ENCODE peak calls at places on chromosomes 12 and 14, in six cellular contexts. V, Z, W, N, D and Y are unnamed samples.

GRCh38 chr12:68264864-68265256 is 11.5 kb upstream of the IL22 start:
- DNase-seq in Z (peak), D (no peak), N (no peak), V (no peak), W (peak), Y (no peak)

GRCh38 chr14:60220917-60221316 is 28.1 kb upstream of the PPM1A start:
- DNase-seq in D (peak), W (no peak), Z (no peak), V (peak), N (no peak), Y (no peak)

GRCh38 chr14:96987771-96988170 is 190.6 kb downstream of the VRK1 start:
- DNase-seq in N (no peak), D (no peak), V (no peak), W (no peak), Z (no peak), Y (no peak)

GRCh38 chr14:39739796-39740195 is 307.6 kb upstream of the FBXO33 start:
- DNase-seq in N (no peak), V (no peak), Z (no peak), D (no peak), W (no peak), Y (no peak)

GRCh38 chr12:20101046-20101445 is 267.3 kb upstream of the PDE3A start:
- DNase-seq in V (no peak), N (no peak), W (no peak), Z (no peak), D (no peak), Y (no peak)

GRCh38 chr12:110619534-110619953 is 5.6 kb downstream of the TCTN1 start:
- DNase-seq in W (no peak), Z (no peak), D (no peak), N (no peak), V (no peak), Y (no peak)

GRCh38 chr12:55937956-55938355 is 7.0 kb downstream of the DGKA start:
- DNase-seq in D (peak), N (no peak), W (no peak), V (no peak), Z (no peak), Y (no peak)

GRCh38 chr14:51087024-51087423 is 7.9 kb downstream of the TRIM9 start:
- DNase-seq in Z (no peak), D (peak), V (peak), N (no peak), W (no peak), Y (no peak)

GRCh38 chr14:54893151-54893760 is 9.4 kb downstream of the GCH1 start:
- DNase-seq in Z (peak), N (peak), D (peak), W (peak), V (peak), Y (no peak)

GRCh38 chr14:43894534-43894933 is 612.5 kb downstream of the FSCB start:
- DNase-seq in V (peak), W (no peak), Z (no peak), N (no peak), D (peak), Y (no peak)

GRCh38 chr14:92945959-92946846 is 23.3 kb downstream of the CHGA start:
- DNase-seq in Z (peak), W (peak), D (no peak), V (no peak), N (no peak), Y (no peak)

GRCh38 chr14:35121026-35121886 is 534 bp downstream of the PPP2R3C start:
- DNase-seq in Z (peak), N (no peak), V (no peak), W (no peak), D (no peak), Y (peak)

GRCh38 chr12:14960548-14961465 is 594 bp downstream of the ARHGDIB start:
- DNase-seq in V (peak), D (no peak), W (no peak), Z (no peak), N (no peak), Y (no peak)

GRCh38 chr12:16277585-16277984 is at the start of gene SLC15A5:
- DNase-seq in W (no peak), N (no peak), D (no peak), Z (no peak), V (no peak), Y (no peak)

GRCh38 chr12:38903596-38903995 is 1.8 kb downstream of the CPNE8 start:
- DNase-seq in N (no peak), V (no peak), D (peak), W (no peak), Z (no peak), Y (no peak)

GRCh38 chr14:49950275-49951250 is 57.7 kb downstream of the ARF6 start:
- DNase-seq in D (no peak), V (no peak), W (no peak), Z (no peak), N (no peak), Y (no peak)

GRCh38 chr12:41193321-41193720 is 5.2 kb downstream of the PDZRN4 start:
- DNase-seq in D (no peak), N (no peak), V (no peak), W (no peak), Z (no peak), Y (no peak)

GRCh38 chr14:104094056-104094708 is 8.7 kb downstream of the ASPG start:
- DNase-seq in W (no peak), N (no peak), V (peak), D (peak), Z (no peak), Y (no peak)

GRCh38 chr12:42812086-42812485 is 222.5 kb upstream of the PRICKLE1 start:
- DNase-seq in Z (no peak), N (no peak), D (no peak), W (no peak), V (no peak), Y (no peak)

GRCh38 chr14:73287071-73287470 is 49.8 kb downstream of the PAPLN start:
- DNase-seq in D (no peak), N (no peak), W (no peak), V (peak), Z (no peak), Y (no peak)

GRCh38 chr14:24818054-24818822 is 184.2 kb upstream of the GZMB start:
- DNase-seq in D (no peak), V (no peak), Z (no peak), N (no peak), W (no peak), Y (no peak)

GRCh38 chr14:99389171-99389826 is 91.4 kb downstream of the SETD3 start:
- DNase-seq in W (peak), Z (no peak), V (peak), D (peak), N (no peak), Y (no peak)

GRCh38 chr12:130948136-130948535 is 5.6 kb upstream of the ADGRD1 start:
- DNase-seq in N (peak), D (peak), V (peak), Z (no peak), W (no peak), Y (no peak)

GRCh38 chr12:13250416-13250815 is 53.9 kb downstream of the EMP1 start:
- DNase-seq in D (no peak), W (peak), Z (peak), N (no peak), V (no peak), Y (no peak)

GRCh38 chr12:67705394-67706370 is 57.1 kb downstream of the DYRK2 start:
- DNase-seq in V (no peak), D (no peak), W (peak), N (no peak), Z (peak), Y (no peak)

GRCh38 chr12:4979737-4980136 is 63.9 kb upstream of the KCNA5 start:
- DNase-seq in D (no peak), V (no peak), Z (no peak), N (no peak), W (no peak), Y (no peak)

GRCh38 chr12:68237523-68238070 is 12.0 kb upstream of the IL26 start:
- DNase-seq in N (no peak), Z (no peak), V (no peak), W (peak), D (no peak), Y (no peak)

GRCh38 chr14:104656014-104656714 is 33.3 kb upstream of the INF2 start:
- DNase-seq in W (no peak), N (peak), Z (no peak), D (no peak), V (no peak), Y (no peak)

GRCh38 chr14:32940066-32940651 is 1.5 kb downstream of the NPAS3 start:
- DNase-seq in W (no peak), N (no peak), V (peak), Z (no peak), D (no peak), Y (no peak)

GRCh38 chr12:26271889-26272492 is 76.6 kb downstream of the SSPN start:
- DNase-seq in W (peak), D (no peak), N (no peak), V (no peak), Z (peak), Y (no peak)

GRCh38 chr12:86660488-86661171 is 404.4 kb upstream of the MGAT4C start:
- DNase-seq in W (no peak), V (no peak), D (peak), Z (peak), N (no peak), Y (no peak)

GRCh38 chr14:106790189-106791036 is 1264.0 kb downstream of the TMEM121 start:
- DNase-seq in Z (no peak), V (peak), D (peak), N (peak), W (no peak), Y (peak)

GRCh38 chr14:100982356-100982755 is 78.8 kb upstream of the RTL1 start:
- DNase-seq in N (no peak), Z (no peak), V (no peak), W (no peak), D (peak), Y (no peak)

GRCh38 chr14:104865631-104866441 is 768 bp downstream of the CEP170B start:
- DNase-seq in N (no peak), W (peak), D (peak), V (peak), Z (peak), Y (peak)

GRCh38 chr12:46964496-46965098 is 114.8 kb upstream of the PCED1B start:
- DNase-seq in D (peak), V (peak), N (no peak), W (peak), Z (peak), Y (no peak)

GRCh38 chr14:78805586-78805985 is 635.4 kb downstream of the NRXN3 start:
- DNase-seq in N (no peak), W (no peak), V (no peak), D (no peak), Z (no peak), Y (no peak)

GRCh38 chr12:53343978-53344377 is 7.8 kb upstream of the SP7 start:
- DNase-seq in D (no peak), V (no peak), W (no peak), N (no peak), Z (no peak), Y (no peak)

GRCh38 chr14:24430143-24430681 is 458 bp downstream of the KHNYN start:
- DNase-seq in Z (no peak), D (peak), N (no peak), W (peak), V (peak), Y (no peak)